ENCODE peak calls at places on chromosomes 5 and 9, in six cellular contexts. B is thyroid gland, Y is GM13976, P is mucosa of gallbladder, N is lung, S is KBM-7. T is an unnamed sample.

GRCh38 chr9:19698960-19699359 is 89.9 kb downstream of the SLC24A2 start:
- DNase-seq in B (no peak), Y (no peak), P (no peak), N (no peak), S (no peak), T (no peak)

GRCh38 chr5:87400305-87400899 is 12.3 kb downstream of the CCNH start:
- DNase-seq in B (no peak), Y (peak), P (no peak), N (no peak), S (peak), T (peak)

GRCh38 chr5:84286662-84287061 is 98.0 kb downstream of the EDIL3 start:
- DNase-seq in B (no peak), Y (no peak), P (no peak), N (no peak), S (no peak), T (no peak)

GRCh38 chr5:172429201-172429940 is 25.0 kb downstream of the SH3PXD2B start:
- DNase-seq in B (no peak), Y (no peak), P (no peak), N (peak), S (peak), T (no peak)

GRCh38 chr5:21594566-21594965 is 1258.6 kb downstream of the CDH12 start:
- DNase-seq in B (no peak), Y (no peak), P (no peak), N (no peak), S (no peak), T (no peak)

GRCh38 chr9:128372188-128372641 is 1.0 kb downstream of the URM1 start:
- DNase-seq in B (no peak), Y (no peak), P (no peak), N (no peak), S (peak), T (peak)

GRCh38 chr5:16812911-16813310 is 123.2 kb downstream of the MYO10 start:
- DNase-seq in B (peak), Y (no peak), P (peak), N (no peak), S (no peak), T (no peak)

GRCh38 chr5:159456722-159457462 is 126.6 kb upstream of the IL12B start:
- DNase-seq in B (no peak), Y (peak), P (no peak), N (no peak), S (no peak), T (no peak)

GRCh38 chr5:124654418-124654817 is 92.0 kb downstream of the ZNF608 start:
- DNase-seq in B (peak), Y (no peak), P (no peak), N (no peak), S (no peak), T (no peak)

GRCh38 chr9:74724317-74724716 is 163.4 kb downstream of the TRPM6 start:
- DNase-seq in B (no peak), Y (no peak), P (no peak), N (no peak), S (no peak), T (no peak)

GRCh38 chr5:178988436-178989220 is 6.5 kb downstream of the GRM6 start:
- DNase-seq in B (no peak), Y (no peak), P (no peak), N (no peak), S (no peak), T (no peak)

GRCh38 chr5:136209346-136209910 is 16.5 kb upstream of the SMIM32 start:
- DNase-seq in B (no peak), Y (no peak), P (no peak), N (no peak), S (no peak), T (no peak)

GRCh38 chr5:39399135-39400036 is 25.4 kb downstream of the DAB2 start:
- DNase-seq in B (no peak), Y (no peak), P (peak), N (no peak), S (peak), T (peak)

GRCh38 chr9:107248714-107249113 is 34.4 kb upstream of the RAD23B start:
- DNase-seq in B (no peak), Y (no peak), P (no peak), N (no peak), S (no peak), T (no peak)

GRCh38 chr5:133423618-133424282 is 188.6 kb downstream of the FSTL4 start:
- DNase-seq in B (peak), Y (peak), P (peak), N (peak), S (peak), T (peak)

GRCh38 chr5:172733179-172733973 is 37.6 kb downstream of the DUSP1 start:
- DNase-seq in B (peak), Y (no peak), P (peak), N (peak), S (no peak), T (no peak)

GRCh38 chr9:131624636-131625241 is 79.4 kb downstream of the PRRT1B start:
- DNase-seq in B (no peak), Y (no peak), P (no peak), N (no peak), S (no peak), T (no peak)

GRCh38 chr9:97741947-97742346 is 44.8 kb upstream of the XPA start:
- DNase-seq in B (no peak), Y (no peak), P (no peak), N (no peak), S (no peak), T (no peak)

GRCh38 chr5:41638685-41639084 is 128.3 kb upstream of the PLCXD3 start:
- DNase-seq in B (no peak), Y (no peak), P (no peak), N (no peak), S (no peak), T (no peak)

GRCh38 chr9:36870960-36871359 is 163.1 kb downstream of the PAX5 start:
- DNase-seq in B (no peak), Y (no peak), P (peak), N (no peak), S (no peak), T (no peak)

GRCh38 chr5:31161772-31162171 is 31.7 kb upstream of the CDH6 start:
- DNase-seq in B (no peak), Y (no peak), P (peak), N (no peak), S (no peak), T (peak)